ENCODE peak calls at places on chromosomes 6 and 20, in five cellular contexts. G is fibroblast of the aortic adventitia, P is psoas muscle, V is fibroblast of pulmonary artery, Y is GM12865. L is an unnamed sample.

GRCh38 chr6:14986370-14986769 is 259.5 kb upstream of the JARID2 start:
- DNase-seq in G (no peak), V (no peak), Y (no peak), P (no peak), L (no peak)

GRCh38 chr6:143040018-143040417 is 20.7 kb upstream of the AIG1 start:
- DNase-seq in G (no peak), P (no peak), Y (no peak), V (no peak), L (no peak)

GRCh38 chr6:2191390-2191740 is 54.0 kb downstream of the GMDS start:
- DNase-seq in V (no peak), P (no peak), Y (no peak), G (no peak), L (no peak)

GRCh38 chr6:14796974-14797762 is 448.7 kb upstream of the JARID2 start:
- DNase-seq in V (peak), Y (no peak), P (no peak), G (peak), L (no peak)

GRCh38 chr6:97218912-97219311 is 64.1 kb downstream of the MMS22L start:
- DNase-seq in V (no peak), G (no peak), Y (no peak), P (no peak), L (no peak)

GRCh38 chr6:142568857-142569597 is 267.2 kb downstream of the ADGRG6 start:
- DNase-seq in Y (peak), G (peak), V (peak), P (no peak), L (peak)

GRCh38 chr6:15368873-15369272 is 123.0 kb downstream of the JARID2 start:
- DNase-seq in Y (no peak), V (no peak), P (no peak), G (no peak), L (no peak)

GRCh38 chr6:131146865-131147264 is 11.6 kb downstream of the AKAP7 start:
- DNase-seq in V (no peak), G (no peak), Y (no peak), P (no peak), L (no peak)

GRCh38 chr6:25223421-25224052 is 55.6 kb upstream of the CARMIL1 start:
- DNase-seq in V (peak), Y (peak), G (peak), P (peak), L (peak)

GRCh38 chr20:4519530-4519929 is 202.2 kb upstream of the PRND start:
- DNase-seq in G (no peak), V (no peak), P (no peak), Y (peak), L (no peak)

GRCh38 chr6:39642300-39642699 is 82.9 kb downstream of the KIF6 start:
- DNase-seq in G (no peak), Y (no peak), V (no peak), P (no peak), L (peak)

DNA sequence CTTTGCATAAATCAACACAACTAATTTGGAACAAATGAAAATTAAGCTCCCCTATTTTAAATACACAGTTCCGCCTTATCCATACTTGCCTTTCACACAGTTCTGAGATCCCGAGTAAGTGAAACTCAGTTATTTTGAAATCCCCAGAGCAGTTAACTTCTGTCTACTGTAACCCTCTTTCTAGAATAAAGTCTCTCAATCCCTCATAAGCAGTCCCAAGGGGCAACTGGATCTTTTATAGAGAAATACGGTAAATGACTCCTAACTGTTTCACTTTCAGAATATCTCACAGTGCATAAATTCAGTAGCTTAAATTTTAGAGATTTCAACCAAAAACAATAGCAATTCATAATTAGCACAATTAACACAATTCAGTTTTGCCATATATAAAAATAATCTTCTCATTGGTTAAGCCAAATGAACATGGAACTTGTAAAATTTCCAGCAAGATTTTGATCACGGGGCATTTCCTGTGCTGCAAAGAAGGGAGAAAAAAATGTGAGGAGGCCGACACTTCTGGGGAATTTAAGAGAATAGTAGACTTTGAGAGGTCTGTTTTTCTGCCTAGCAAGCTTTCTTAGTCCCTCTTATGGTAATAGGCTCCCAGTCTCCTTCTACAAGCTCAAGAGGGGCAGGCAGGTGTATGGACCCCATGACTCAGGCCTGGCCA is 78.3 kb downstream of the KIF6 start:
- DNase-seq in Y (no peak), V (no peak), P (no peak), G (no peak), L (no peak)
- H3K4me3 ChIP-seq in Y (no peak), V (no peak), P (no peak), G (no peak), L (no peak)

DNA sequence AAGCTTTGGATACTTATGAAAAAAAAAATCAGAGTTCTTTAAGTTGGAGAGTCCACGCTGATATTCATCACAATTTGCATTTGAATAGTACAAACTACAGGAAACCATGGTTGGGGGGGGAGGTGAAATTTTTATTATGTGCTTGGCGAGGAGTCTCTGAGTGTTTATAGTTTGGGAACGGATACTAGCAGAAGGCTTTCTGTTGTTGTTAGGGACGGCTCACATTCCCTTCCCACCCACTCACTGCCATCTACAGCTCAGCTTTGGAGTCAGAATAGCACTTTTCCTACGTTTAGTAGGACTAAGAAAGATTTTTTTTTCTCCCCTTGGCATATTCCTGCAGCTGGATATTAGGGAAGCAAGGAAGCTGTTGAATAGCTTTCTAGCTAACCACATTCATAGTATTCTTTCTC is 235.0 kb upstream of the ZNF217 start:
- DNase-seq in V (peak), P (no peak), Y (no peak), G (peak), L (peak)
- TF ChIP-seq CTCF in V (peak), P (no peak), Y (no peak), G (peak), L (no peak)

DNA sequence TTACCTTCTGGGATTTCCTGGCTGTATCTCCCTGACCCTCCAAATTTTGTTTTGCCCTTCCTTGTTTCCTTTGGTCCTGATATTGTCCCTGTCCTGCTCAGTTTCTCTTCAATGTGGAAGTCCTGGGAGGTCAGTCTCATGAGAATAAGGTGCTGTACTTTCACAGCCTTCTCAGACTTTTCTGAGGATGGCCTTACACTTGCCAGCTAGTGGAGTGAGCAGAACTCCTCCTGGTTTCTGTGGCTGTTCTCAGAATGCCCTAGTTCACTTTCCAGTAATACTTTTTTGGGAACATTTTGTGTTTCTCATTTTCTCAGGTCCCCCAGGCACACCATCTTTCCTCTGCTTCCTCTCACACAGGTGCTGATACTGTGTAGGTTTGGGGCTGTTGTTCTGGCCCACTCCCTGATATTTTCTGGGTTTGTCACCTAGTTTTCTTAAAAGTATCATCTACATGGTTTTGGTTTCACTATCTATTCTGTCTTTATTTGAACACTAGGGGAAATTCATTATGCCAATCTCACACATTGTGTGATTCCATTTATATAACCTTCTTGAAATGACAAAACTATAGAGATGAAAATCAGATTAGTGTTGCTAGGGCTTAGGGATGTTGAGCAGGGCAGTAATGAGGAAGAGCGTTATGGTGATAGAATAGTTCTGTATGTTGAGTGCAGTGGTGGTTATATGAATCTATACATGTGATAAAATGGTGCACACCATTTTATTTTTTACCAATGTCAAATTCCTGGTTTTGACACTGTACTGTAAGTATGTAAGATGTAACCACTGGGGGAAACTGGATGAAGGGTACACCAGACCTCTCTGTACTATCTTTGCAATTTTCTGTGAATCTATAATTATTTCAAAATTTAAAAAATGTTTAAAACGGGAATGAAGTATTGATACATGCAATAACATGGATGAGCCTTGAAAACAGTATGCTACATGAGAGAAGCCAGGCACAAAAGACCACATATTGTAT is 27.2 kb upstream of the BRPF3 start:
- DNase-seq in V (no peak), G (no peak), P (no peak), Y (peak), L (no peak)
- H3K4me3 ChIP-seq in V (no peak), G (no peak), P (no peak), Y (no peak), L (no peak)

GRCh38 chr6:154974485-154975149 is 20.5 kb upstream of the TIAM2 start:
- DNase-seq in Y (no peak), V (no peak), P (no peak), G (no peak), L (no peak)
- TF ChIP-seq CTCF in Y (no peak), V (peak), P (no peak), G (no peak), L (peak)

GRCh38 chr20:13223731-13224130 is 2.7 kb downstream of the ISM1 start:
- DNase-seq in V (no peak), G (no peak), P (no peak), Y (no peak), L (no peak)
- H3K4me3 ChIP-seq in V (no peak), G (no peak), P (no peak), Y (no peak), L (no peak)

L was measured in astrocyte of the spinal cord.